ENCODE peak calls at places on chromosome 5, in seven cellular contexts. X is tibial artery, A is NCI-H1436, K is HT-29, G is astrocyte, N is GM23338, U is brain microvascular endothelial cell. Q is an unnamed sample.

GRCh38 chr5:53895091-53895683 is 334.7 kb downstream of the NDUFS4 start:
- DNase-seq in G (no peak), U (no peak), X (no peak), N (no peak), A (no peak), K (no peak), Q (peak)

GRCh38 chr5:32254987-32255900 is 57.5 kb downstream of the MTMR12 start:
- DNase-seq in X (no peak), G (no peak), U (no peak), A (no peak), N (no peak), K (no peak), Q (peak)

GRCh38 chr5:55218966-55219365 is 8.1 kb downstream of the MCIDAS start:
- DNase-seq in N (peak), G (no peak), X (no peak), U (no peak), K (peak), A (peak), Q (peak)

GRCh38 chr5:80990527-80990926 is 30.4 kb downstream of the RASGRF2 start:
- DNase-seq in G (no peak), N (peak), U (no peak), A (no peak), K (peak), X (no peak), Q (no peak)

GRCh38 chr5:41253109-41253508 is 39.8 kb upstream of the C6 start:
- DNase-seq in K (no peak), N (no peak), G (no peak), X (no peak), U (no peak), A (no peak), Q (no peak)

GRCh38 chr5:150141544-150142188 is 14.0 kb downstream of the PDGFRB start:
- DNase-seq in N (peak), X (no peak), K (no peak), A (no peak), G (peak), U (peak), Q (peak)

GRCh38 chr5:136228358-136228757 is 35.4 kb upstream of the SMIM32 start:
- DNase-seq in X (no peak), G (no peak), K (no peak), A (no peak), N (no peak), U (no peak), Q (peak)

GRCh38 chr5:56986631-56986957 is 34.7 kb upstream of the MIER3 start:
- DNase-seq in X (no peak), G (no peak), U (no peak), K (no peak), A (no peak), N (no peak), Q (no peak)

Q was measured in left kidney.